ENCODE peak calls at places on chromosomes 16 and 17, in six cellular contexts. One of them, this sample, is unnamed.

GRCh38 chr16:154223-155030 is 2.0 kb downstream of the HBZ start:
- DNase-seq in lower lobe of right lung: no peak
- DNase-seq in B cell: no peak
- DNase-seq in tibial nerve: no peak
- DNase-seq in Calu3: no peak
- DNase-seq in Caco-2: peak
- DNase-seq in this sample: peak

GRCh38 chr16:11258553-11259287 is 2.7 kb upstream of the SOCS1 start:
- DNase-seq in lower lobe of right lung: peak
- DNase-seq in B cell: no peak
- DNase-seq in tibial nerve: peak
- DNase-seq in Calu3: no peak
- DNase-seq in Caco-2: no peak
- DNase-seq in this sample: peak

GRCh38 chr17:31525801-31526549 is 134.5 kb downstream of the RAB11FIP4 start:
- DNase-seq in lower lobe of right lung: no peak
- DNase-seq in B cell: no peak
- DNase-seq in tibial nerve: no peak
- DNase-seq in Calu3: peak
- DNase-seq in Caco-2: peak
- DNase-seq in this sample: no peak

GRCh38 chr17:11490171-11490760 is 108.0 kb upstream of the DNAH9 start:
- DNase-seq in lower lobe of right lung: no peak
- DNase-seq in B cell: no peak
- DNase-seq in tibial nerve: no peak
- DNase-seq in Calu3: no peak
- DNase-seq in Caco-2: no peak
- DNase-seq in this sample: no peak

GRCh38 chr16:55257971-55258613 is 65.9 kb upstream of the IRX6 start:
- DNase-seq in lower lobe of right lung: peak
- DNase-seq in B cell: no peak
- DNase-seq in tibial nerve: peak
- DNase-seq in Calu3: peak
- DNase-seq in Caco-2: peak
- DNase-seq in this sample: peak

GRCh38 chr17:8859029-8859803 is 8.3 kb downstream of the PIK3R6 start:
- DNase-seq in lower lobe of right lung: peak
- DNase-seq in B cell: no peak
- DNase-seq in tibial nerve: peak
- DNase-seq in Calu3: no peak
- DNase-seq in Caco-2: no peak
- DNase-seq in this sample: no peak

GRCh38 chr16:27903046-27903655 is 160.4 kb downstream of the GSG1L start:
- DNase-seq in lower lobe of right lung: no peak
- DNase-seq in B cell: no peak
- DNase-seq in tibial nerve: no peak
- DNase-seq in Calu3: no peak
- DNase-seq in Caco-2: no peak
- DNase-seq in this sample: no peak

GRCh38 chr16:84196727-84197486 is 6.0 kb downstream of the ADAD2 start:
- DNase-seq in lower lobe of right lung: no peak
- DNase-seq in B cell: no peak
- DNase-seq in tibial nerve: no peak
- DNase-seq in Calu3: no peak
- DNase-seq in Caco-2: no peak
- DNase-seq in this sample: no peak

GRCh38 chr17:52170963-52171572 is 12.6 kb upstream of the CA10 start:
- DNase-seq in lower lobe of right lung: no peak
- DNase-seq in B cell: no peak
- DNase-seq in tibial nerve: no peak
- DNase-seq in Calu3: peak
- DNase-seq in Caco-2: peak
- DNase-seq in this sample: no peak

GRCh38 chr16:55872130-55872529 is 3.0 kb downstream of the CES5A start:
- DNase-seq in lower lobe of right lung: no peak
- DNase-seq in B cell: no peak
- DNase-seq in tibial nerve: no peak
- DNase-seq in Calu3: no peak
- DNase-seq in Caco-2: no peak
- DNase-seq in this sample: no peak

GRCh38 chr17:15441315-15441714 is 26.1 kb downstream of the CDRT4 start:
- DNase-seq in lower lobe of right lung: no peak
- DNase-seq in B cell: no peak
- DNase-seq in tibial nerve: no peak
- DNase-seq in Calu3: no peak
- DNase-seq in Caco-2: no peak
- DNase-seq in this sample: no peak

GRCh38 chr16:70706948-70707465 is 21.2 kb upstream of the MTSS2 start:
- DNase-seq in lower lobe of right lung: no peak
- DNase-seq in B cell: no peak
- DNase-seq in tibial nerve: no peak
- DNase-seq in Calu3: peak
- DNase-seq in Caco-2: no peak
- DNase-seq in this sample: no peak

GRCh38 chr17:76370261-76370993 is 14.0 kb upstream of the SPHK1 start:
- DNase-seq in lower lobe of right lung: peak
- DNase-seq in B cell: no peak
- DNase-seq in tibial nerve: peak
- DNase-seq in Calu3: peak
- DNase-seq in Caco-2: no peak
- DNase-seq in this sample: no peak

GRCh38 chr16:13397126-13397525 is 495.7 kb downstream of the SHISA9 start:
- DNase-seq in lower lobe of right lung: no peak
- DNase-seq in B cell: no peak
- DNase-seq in tibial nerve: no peak
- DNase-seq in Calu3: no peak
- DNase-seq in Caco-2: no peak
- DNase-seq in this sample: no peak
- TF ChIP-seq CTCF in lower lobe of right lung: no peak
- TF ChIP-seq CTCF in B cell: no peak
- TF ChIP-seq CTCF in tibial nerve: no peak
- TF ChIP-seq CTCF in Calu3: no peak
- TF ChIP-seq CTCF in Caco-2: no peak
- TF ChIP-seq CTCF in this sample: no peak

DNA sequence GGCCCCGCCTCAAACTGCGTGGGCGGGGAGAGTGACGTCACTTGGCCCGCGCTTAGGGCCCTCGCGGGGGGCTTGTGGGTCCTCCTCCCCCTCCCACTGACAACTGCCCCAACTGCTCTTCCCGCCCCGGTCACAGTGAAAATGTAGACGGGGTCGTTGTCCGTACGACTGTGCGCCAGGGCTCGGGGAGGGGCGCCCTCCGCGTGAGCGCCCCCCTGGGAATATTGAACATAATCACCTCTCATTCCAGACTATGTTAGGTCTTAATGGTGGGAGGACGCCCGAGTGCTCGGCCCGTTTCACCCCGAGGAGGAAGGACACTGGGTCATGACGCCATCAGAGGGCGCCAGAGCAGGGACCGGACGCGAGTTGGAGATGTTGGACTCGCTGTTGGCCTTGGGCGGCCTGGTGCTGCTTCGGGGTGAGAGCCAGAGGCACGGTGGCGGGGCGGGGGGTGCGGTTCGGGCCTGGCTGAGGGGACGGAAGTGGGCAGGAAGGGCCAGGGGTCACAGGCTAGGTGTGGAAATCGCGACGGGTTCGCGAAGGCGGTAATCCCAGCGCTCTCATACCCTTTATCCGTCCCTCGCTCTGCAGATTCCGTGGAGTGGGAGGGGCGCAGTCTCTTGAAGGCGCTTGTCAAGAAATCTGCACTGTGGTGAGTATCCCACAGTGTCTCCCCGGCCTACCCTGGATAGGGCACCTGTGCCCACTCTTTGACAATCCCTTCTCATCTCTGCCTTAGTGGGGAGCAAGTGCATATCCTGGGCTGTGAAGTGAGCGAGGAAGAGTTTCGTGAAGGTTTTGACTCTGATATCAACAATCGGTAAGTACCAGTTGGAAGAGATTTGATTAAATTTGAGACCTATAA is at the start of gene ELP5:
- DNase-seq in lower lobe of right lung: peak
- DNase-seq in B cell: peak
- DNase-seq in tibial nerve: peak
- DNase-seq in Calu3: peak
- DNase-seq in Caco-2: peak
- DNase-seq in this sample: peak
- TF ChIP-seq CTCF in lower lobe of right lung: peak
- TF ChIP-seq CTCF in B cell: no peak
- TF ChIP-seq CTCF in tibial nerve: peak
- TF ChIP-seq CTCF in Calu3: no peak
- TF ChIP-seq CTCF in Caco-2: no peak
- TF ChIP-seq CTCF in this sample: peak

DNA sequence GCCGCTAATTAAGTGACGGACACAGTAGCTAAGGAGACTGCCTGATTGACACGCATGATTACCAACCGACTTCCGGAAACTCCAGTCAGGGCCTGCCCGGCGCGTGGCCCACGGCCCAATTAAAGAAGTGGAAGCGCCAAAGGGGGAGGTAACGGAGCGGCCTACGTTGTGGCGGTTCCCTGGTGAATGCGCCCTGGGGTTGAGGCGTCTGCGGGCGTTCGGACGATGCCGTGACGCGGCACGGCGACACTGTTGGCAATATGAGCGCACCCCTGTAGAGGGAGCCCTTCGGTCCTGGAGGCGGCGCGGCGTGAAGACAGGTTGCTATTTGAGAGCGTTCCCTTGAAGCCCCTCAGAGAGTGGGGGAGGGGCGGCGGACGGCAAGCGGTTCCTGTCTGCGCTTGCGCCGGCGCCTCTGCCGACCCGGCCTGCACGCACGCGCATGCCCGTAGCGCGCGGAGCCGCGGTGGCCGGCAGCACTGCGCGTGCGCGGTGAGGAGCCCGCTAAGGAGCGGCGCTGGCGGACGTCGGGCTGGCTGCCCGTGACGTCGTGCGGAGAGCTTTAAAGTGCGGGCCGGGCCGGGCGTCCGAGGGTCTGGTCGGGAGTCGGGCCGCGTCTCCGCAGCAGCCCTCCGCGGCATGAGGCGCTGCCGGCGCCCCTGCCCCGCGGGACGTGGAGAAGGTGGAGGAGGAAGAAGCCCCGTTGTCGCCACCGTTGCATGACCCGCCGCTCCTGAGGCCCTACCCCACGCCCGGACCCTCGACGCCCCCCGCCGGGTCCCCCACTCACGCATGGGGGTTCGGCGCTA is at the start of gene ALKBH5:
- DNase-seq in lower lobe of right lung: peak
- DNase-seq in B cell: peak
- DNase-seq in tibial nerve: peak
- DNase-seq in Calu3: peak
- DNase-seq in Caco-2: peak
- DNase-seq in this sample: peak
- TF ChIP-seq CTCF in lower lobe of right lung: no peak
- TF ChIP-seq CTCF in B cell: peak
- TF ChIP-seq CTCF in tibial nerve: peak
- TF ChIP-seq CTCF in Calu3: no peak
- TF ChIP-seq CTCF in Caco-2: peak
- TF ChIP-seq CTCF in this sample: no peak

DNA sequence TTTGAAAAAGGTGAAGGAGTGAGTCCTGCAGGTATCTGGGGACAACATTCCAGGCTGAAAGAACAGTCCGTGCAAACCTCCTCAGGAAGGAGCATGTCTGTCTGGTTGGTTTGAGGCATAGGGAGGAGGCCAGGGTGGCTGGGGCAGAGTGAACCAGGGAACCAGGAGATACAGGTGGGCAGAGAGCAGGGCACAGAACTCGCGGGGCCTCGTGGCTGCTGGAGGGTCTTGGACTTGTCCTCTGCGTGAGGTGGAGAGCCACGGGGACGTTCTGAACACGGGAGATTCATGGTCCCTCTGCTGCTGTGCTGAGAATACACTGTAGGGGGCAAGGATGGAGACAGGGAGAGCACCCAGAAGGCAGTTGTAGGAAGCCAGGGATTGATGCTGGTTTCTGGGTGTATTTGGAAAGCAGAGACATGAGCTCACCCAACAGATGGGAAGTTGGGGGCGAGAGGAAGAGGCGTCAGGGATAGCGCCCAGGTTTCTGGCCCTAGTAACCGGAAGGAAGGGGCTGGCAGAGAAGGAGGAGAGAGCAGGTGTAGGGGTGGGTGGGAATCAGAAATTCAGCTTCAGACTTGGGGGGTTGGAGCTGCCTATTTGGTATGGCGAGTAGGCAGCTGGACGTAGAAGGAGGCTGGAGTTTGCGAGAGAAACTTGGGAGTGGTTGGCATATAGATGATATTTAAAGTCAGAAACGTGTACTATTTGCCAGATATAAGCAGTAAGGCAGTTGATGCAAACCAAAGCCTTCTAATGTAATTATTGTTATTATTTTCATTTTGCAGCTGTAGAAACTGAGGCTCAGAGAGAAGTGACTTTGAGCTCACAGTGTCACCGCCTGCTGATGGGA is at the start of gene CCL17:
- DNase-seq in lower lobe of right lung: no peak
- DNase-seq in B cell: no peak
- DNase-seq in tibial nerve: no peak
- DNase-seq in Calu3: no peak
- DNase-seq in Caco-2: no peak
- DNase-seq in this sample: no peak
- TF ChIP-seq CTCF in lower lobe of right lung: no peak
- TF ChIP-seq CTCF in B cell: no peak
- TF ChIP-seq CTCF in tibial nerve: no peak
- TF ChIP-seq CTCF in Calu3: no peak
- TF ChIP-seq CTCF in Caco-2: no peak
- TF ChIP-seq CTCF in this sample: no peak

GRCh38 chr17:13306310-13306962 is 288.6 kb upstream of the ELAC2 start:
- DNase-seq in lower lobe of right lung: no peak
- DNase-seq in B cell: no peak
- DNase-seq in tibial nerve: no peak
- DNase-seq in Calu3: no peak
- DNase-seq in Caco-2: peak
- DNase-seq in this sample: no peak
- TF ChIP-seq CTCF in lower lobe of right lung: peak
- TF ChIP-seq CTCF in B cell: no peak
- TF ChIP-seq CTCF in tibial nerve: no peak
- TF ChIP-seq CTCF in Calu3: no peak
- TF ChIP-seq CTCF in Caco-2: no peak
- TF ChIP-seq CTCF in this sample: no peak

GRCh38 chr16:24009060-24009459 is 173.3 kb downstream of the PRKCB start:
- DNase-seq in lower lobe of right lung: no peak
- DNase-seq in B cell: peak
- DNase-seq in tibial nerve: no peak
- DNase-seq in Calu3: no peak
- DNase-seq in Caco-2: no peak
- DNase-seq in this sample: no peak
- TF ChIP-seq CTCF in lower lobe of right lung: no peak
- TF ChIP-seq CTCF in B cell: no peak
- TF ChIP-seq CTCF in tibial nerve: no peak
- TF ChIP-seq CTCF in Calu3: no peak
- TF ChIP-seq CTCF in Caco-2: no peak
- TF ChIP-seq CTCF in this sample: no peak